ENCODE peak calls at places on chromosomes 4 and X, in four cellular contexts. One of them, this sample, is unnamed.

GRCh38 chrX:48022100-48022499 is 15.3 kb downstream of the SPACA5 start:
- DNase-seq in B cell: no peak
- DNase-seq in fibroblast of lung: no peak
- DNase-seq in HFFc6: no peak
- DNase-seq in this sample: no peak

GRCh38 chr4:141849778-141850177 is 213.4 kb downstream of the IL15 start:
- DNase-seq in B cell: no peak
- DNase-seq in fibroblast of lung: peak; percentile 6
- DNase-seq in HFFc6: no peak
- DNase-seq in this sample: no peak

GRCh38 chr4:74293558-74293957 is 14.7 kb upstream of the EPGN start:
- DNase-seq in B cell: no peak
- DNase-seq in fibroblast of lung: no peak
- DNase-seq in HFFc6: no peak
- DNase-seq in this sample: no peak

GRCh38 chr4:17613761-17614415 is 553 bp upstream of the MED28 start:
- DNase-seq in B cell: peak; percentile 47
- DNase-seq in fibroblast of lung: peak; percentile 72
- DNase-seq in HFFc6: peak; percentile 86
- DNase-seq in this sample: peak; percentile 12

GRCh38 chrX:78455901-78456300 is 128.5 kb upstream of the CYSLTR1 start:
- DNase-seq in B cell: no peak
- DNase-seq in fibroblast of lung: no peak
- DNase-seq in HFFc6: no peak
- DNase-seq in this sample: no peak

GRCh38 chrX:69210513-69211065 is 45.3 kb upstream of the PJA1 start:
- DNase-seq in B cell: no peak
- DNase-seq in fibroblast of lung: no peak
- DNase-seq in HFFc6: no peak
- DNase-seq in this sample: no peak

GRCh38 chr4:158930573-158930972 is 161.7 kb downstream of the FNIP2 start:
- DNase-seq in B cell: no peak
- DNase-seq in fibroblast of lung: no peak
- DNase-seq in HFFc6: peak; percentile 8
- DNase-seq in this sample: no peak

GRCh38 chr4:184349283-184350039 is 124.9 kb downstream of the IRF2 start:
- DNase-seq in B cell: no peak
- DNase-seq in fibroblast of lung: no peak
- DNase-seq in HFFc6: no peak
- DNase-seq in this sample: no peak

GRCh38 chr4:40308528-40309122 is 26.5 kb upstream of the CHRNA9 start:
- DNase-seq in B cell: no peak
- DNase-seq in fibroblast of lung: no peak
- DNase-seq in HFFc6: no peak
- DNase-seq in this sample: no peak

GRCh38 chrX:118519411-118520205 is 24.0 kb downstream of the DOCK11 start:
- DNase-seq in B cell: no peak
- DNase-seq in fibroblast of lung: peak; percentile 83
- DNase-seq in HFFc6: peak; percentile 49
- DNase-seq in this sample: no peak

GRCh38 chr4:107906458-107907100 is 24.8 kb upstream of the CYP2U1 start:
- DNase-seq in B cell: no peak
- DNase-seq in fibroblast of lung: no peak
- DNase-seq in HFFc6: no peak
- DNase-seq in this sample: no peak

GRCh38 chr4:39750216-39750615 is 52.3 kb downstream of the UBE2K start:
- DNase-seq in B cell: no peak
- DNase-seq in fibroblast of lung: no peak
- DNase-seq in HFFc6: no peak
- DNase-seq in this sample: no peak

GRCh38 chr4:99447079-99447478 is 11.9 kb upstream of the ADH7 start:
- DNase-seq in B cell: no peak
- DNase-seq in fibroblast of lung: peak; percentile 55
- DNase-seq in HFFc6: peak; percentile 12
- DNase-seq in this sample: peak; percentile 46

GRCh38 chrX:55120767-55121358 is 32.0 kb downstream of the PAGE2 start:
- DNase-seq in B cell: no peak
- DNase-seq in fibroblast of lung: no peak
- DNase-seq in HFFc6: no peak
- DNase-seq in this sample: no peak

GRCh38 chr4:96603635-96604034 is 763.7 kb downstream of the PDHA2 start:
- DNase-seq in B cell: no peak
- DNase-seq in fibroblast of lung: no peak
- DNase-seq in HFFc6: no peak
- DNase-seq in this sample: no peak

GRCh38 chr4:46211406-46211805 is 87.6 kb upstream of the GABRG1 start:
- DNase-seq in B cell: no peak
- DNase-seq in fibroblast of lung: no peak
- DNase-seq in HFFc6: no peak
- DNase-seq in this sample: no peak

GRCh38 chrX:13888284-13888683 is 71.4 kb upstream of the GPM6B start:
- DNase-seq in B cell: no peak
- DNase-seq in fibroblast of lung: no peak
- DNase-seq in HFFc6: no peak
- DNase-seq in this sample: no peak

DNA sequence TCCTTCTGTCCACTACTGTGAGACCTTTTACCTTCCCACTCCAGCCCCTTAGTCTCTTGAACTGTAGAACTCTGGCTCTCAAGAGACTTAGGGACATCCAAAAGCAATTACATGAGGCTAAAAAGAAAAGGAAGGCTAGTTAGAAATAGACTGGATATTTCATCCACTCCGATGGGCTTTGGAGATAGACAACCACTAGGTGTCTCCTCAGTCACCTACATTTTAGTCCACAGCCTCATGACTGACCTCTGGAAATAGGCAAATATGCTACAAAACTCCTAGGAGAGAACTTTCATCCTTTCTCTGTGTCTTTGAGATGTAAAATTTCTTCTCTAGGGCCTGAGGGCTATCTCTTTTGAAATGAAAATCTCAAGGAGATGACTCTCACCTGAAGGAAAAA is 45.1 kb upstream of the LAMP2 start:
- DNase-seq in B cell: no peak
- DNase-seq in fibroblast of lung: peak; percentile 34
- DNase-seq in HFFc6: peak; percentile 3
- DNase-seq in this sample: no peak
- TF ChIP-seq CTCF in B cell: no peak
- TF ChIP-seq CTCF in fibroblast of lung: no peak
- TF ChIP-seq CTCF in HFFc6: peak; percentile 58
- TF ChIP-seq CTCF in this sample: no peak

DNA sequence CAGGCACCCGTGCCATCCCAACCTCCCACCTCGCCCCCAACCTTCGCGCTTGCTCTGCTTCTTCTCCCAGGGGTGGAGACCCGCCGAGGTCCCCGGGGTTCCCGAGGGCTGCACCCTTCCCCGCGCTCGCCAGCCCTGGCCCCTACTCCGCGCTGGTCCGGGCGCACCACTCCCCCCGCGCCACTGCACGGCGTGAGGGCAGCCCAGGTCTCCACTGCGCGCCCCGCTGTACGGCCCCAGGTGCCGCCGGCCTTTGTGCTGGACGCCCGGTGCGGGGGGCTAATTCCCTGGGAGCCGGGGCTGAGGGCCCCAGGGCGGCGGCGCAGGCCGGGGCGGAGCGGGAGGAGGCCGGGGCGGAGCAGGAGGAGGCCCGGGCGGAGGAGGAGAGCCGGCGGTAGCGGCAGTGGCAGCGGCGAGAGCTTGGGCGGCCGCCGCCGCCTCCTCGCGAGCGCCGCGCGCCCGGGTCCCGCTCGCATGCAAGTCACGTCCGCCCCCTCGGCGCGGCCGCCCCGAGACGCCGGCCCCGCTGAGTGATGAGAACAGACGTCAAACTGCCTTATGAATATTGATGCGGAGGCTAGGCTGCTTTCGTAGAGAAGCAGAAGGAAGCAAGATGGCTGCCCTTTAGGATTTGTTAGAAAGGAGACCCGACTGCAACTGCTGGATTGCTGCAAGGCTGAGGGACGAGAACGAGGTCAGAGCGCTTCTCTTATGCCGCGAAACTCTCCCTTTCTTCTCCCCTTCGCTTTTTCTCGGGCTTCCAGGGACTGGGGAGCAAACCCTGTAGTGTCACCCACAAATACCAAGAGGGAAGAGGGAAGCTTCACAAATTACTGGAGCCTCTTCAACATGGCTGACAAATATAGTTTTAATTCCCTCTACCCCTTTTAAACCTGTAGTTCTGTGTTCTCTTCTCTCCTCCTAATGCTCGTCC is at the start of gene TET2:
- DNase-seq in B cell: peak; percentile 89
- DNase-seq in fibroblast of lung: peak; percentile 86
- DNase-seq in HFFc6: peak; percentile 80
- DNase-seq in this sample: peak; percentile 91
- TF ChIP-seq CTCF in B cell: no peak
- TF ChIP-seq CTCF in fibroblast of lung: no peak
- TF ChIP-seq CTCF in HFFc6: peak; percentile 18
- TF ChIP-seq CTCF in this sample: no peak

DNA sequence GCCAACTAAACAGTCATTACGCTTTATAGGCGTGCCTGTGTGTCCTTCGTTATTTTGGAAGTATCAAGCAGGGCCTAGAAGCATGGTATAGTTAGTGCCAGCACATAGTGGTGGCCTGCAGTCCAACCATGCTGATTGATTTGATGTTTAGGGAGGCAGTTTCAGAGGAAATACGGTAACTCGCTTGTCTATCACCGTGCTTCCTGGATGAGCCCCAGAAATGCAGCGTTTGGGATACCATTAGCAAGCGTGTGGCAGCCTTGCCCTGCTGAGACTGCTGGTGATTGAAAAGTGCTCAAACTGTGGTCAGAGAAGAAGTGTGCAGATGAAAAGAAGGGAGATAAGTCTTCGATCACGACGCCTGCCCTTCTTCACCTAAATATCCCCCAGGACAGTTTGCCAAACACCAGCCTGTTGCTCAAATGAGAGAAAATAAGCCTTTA is 158.4 kb downstream of the CHIC2 start:
- DNase-seq in B cell: peak; percentile 5
- DNase-seq in fibroblast of lung: peak; percentile 84
- DNase-seq in HFFc6: peak; percentile 53
- DNase-seq in this sample: peak; percentile 7
- TF ChIP-seq CTCF in B cell: no peak
- TF ChIP-seq CTCF in fibroblast of lung: no peak
- TF ChIP-seq CTCF in HFFc6: no peak
- TF ChIP-seq CTCF in this sample: no peak

DNA sequence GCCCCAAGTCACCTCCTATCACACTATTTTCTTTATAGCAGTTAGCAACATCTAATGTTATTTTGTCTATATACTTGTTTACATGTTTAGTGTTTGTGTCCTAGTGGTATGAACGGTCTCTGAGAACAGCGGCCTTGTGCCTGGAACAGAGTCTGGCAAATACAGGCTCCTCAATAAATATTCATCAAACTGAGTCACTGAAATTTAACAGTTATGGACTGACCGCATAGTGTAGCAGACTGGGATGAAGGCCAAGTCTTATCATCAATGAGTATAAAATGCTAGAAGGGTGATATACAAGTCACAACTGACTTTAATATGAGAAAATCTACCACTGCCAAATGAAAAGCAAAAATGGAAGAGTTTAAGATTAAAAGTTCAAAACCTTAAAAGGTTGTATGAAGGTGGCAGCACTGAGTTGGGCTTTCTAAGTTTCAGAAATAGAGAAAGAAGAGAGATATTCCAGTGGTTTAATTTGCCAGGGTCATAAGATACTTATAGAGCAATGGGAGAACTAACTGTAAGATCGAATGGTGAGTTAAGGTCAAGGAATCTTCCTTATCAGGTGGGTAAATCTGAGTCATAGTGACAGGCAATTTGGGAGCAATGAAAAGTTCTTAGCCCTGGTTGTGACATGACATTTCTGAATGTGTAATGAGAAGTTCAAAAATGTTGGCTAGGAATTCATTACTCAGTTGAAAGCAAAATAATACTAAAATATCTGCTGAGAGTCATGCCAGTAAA is 34.9 kb downstream of the ELOVL6 start:
- DNase-seq in B cell: no peak
- DNase-seq in fibroblast of lung: peak; percentile 73
- DNase-seq in HFFc6: peak; percentile 93
- DNase-seq in this sample: no peak
- TF ChIP-seq CTCF in B cell: no peak
- TF ChIP-seq CTCF in fibroblast of lung: peak; percentile 7
- TF ChIP-seq CTCF in HFFc6: peak; percentile 62
- TF ChIP-seq CTCF in this sample: no peak

GRCh38 chr4:122073615-122074014 is 78.5 kb upstream of the BLTP1 start:
- DNase-seq in B cell: no peak
- DNase-seq in fibroblast of lung: no peak
- DNase-seq in HFFc6: no peak
- DNase-seq in this sample: no peak
- TF ChIP-seq CTCF in B cell: no peak
- TF ChIP-seq CTCF in fibroblast of lung: no peak
- TF ChIP-seq CTCF in HFFc6: no peak
- TF ChIP-seq CTCF in this sample: no peak

DNA sequence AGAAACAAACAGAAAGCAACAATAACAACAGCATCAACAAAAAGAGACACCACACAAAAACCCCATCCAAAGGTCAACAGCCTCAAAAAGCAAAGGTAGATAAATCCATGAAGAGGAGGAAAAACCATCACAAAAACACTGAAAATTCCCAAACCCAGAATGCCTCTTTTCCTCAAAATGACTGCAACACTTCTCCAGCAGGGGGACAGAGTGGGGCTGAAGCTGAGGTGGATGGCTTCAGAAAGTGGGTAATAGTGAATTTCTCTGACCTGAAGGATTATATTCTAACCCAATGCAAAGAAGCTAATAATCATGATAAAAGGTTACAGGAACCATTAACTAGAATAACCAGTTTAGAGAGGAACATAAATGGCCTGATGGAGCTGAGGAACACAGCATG is 888.2 kb downstream of the RAB28 start:
- DNase-seq in B cell: no peak
- DNase-seq in fibroblast of lung: no peak
- DNase-seq in HFFc6: no peak
- DNase-seq in this sample: no peak
- TF ChIP-seq CTCF in B cell: no peak
- TF ChIP-seq CTCF in fibroblast of lung: no peak
- TF ChIP-seq CTCF in HFFc6: peak; percentile 20
- TF ChIP-seq CTCF in this sample: no peak

GRCh38 chr4:138062929-138063328 is 179.2 kb downstream of the SLC7A11 start:
- DNase-seq in B cell: no peak
- DNase-seq in fibroblast of lung: peak; percentile 31
- DNase-seq in HFFc6: peak; percentile 28
- DNase-seq in this sample: no peak

GRCh38 chr4:138063581-138063980 is 178.6 kb downstream of the SLC7A11 start:
- DNase-seq in B cell: no peak
- DNase-seq in fibroblast of lung: no peak
- DNase-seq in HFFc6: no peak
- DNase-seq in this sample: no peak
- TF ChIP-seq CTCF in B cell: no peak
- TF ChIP-seq CTCF in fibroblast of lung: no peak
- TF ChIP-seq CTCF in HFFc6: no peak
- TF ChIP-seq CTCF in this sample: no peak

GRCh38 chr4:176099314-176099713 is 33.7 kb downstream of the WDR17 start:
- DNase-seq in B cell: no peak
- DNase-seq in fibroblast of lung: no peak
- DNase-seq in HFFc6: no peak
- DNase-seq in this sample: no peak
- TF ChIP-seq CTCF in B cell: peak; percentile 9
- TF ChIP-seq CTCF in fibroblast of lung: no peak
- TF ChIP-seq CTCF in HFFc6: peak; percentile 52
- TF ChIP-seq CTCF in this sample: no peak